ENCODE peak calls at places on chromosomes 13 and 19, in nine cellular contexts. One of them, this sample, is unnamed.

GRCh38 chr13:97068146-97068545 is 73.9 kb upstream of the OXGR1 start:
- DNase-seq in left ventricle myocardium inferior: no peak
- DNase-seq in AG09319: no peak
- DNase-seq in PC-9: no peak
- DNase-seq in fibroblast of pulmonary artery: no peak
- DNase-seq in GM13976: no peak
- DNase-seq in thoracic aorta: no peak
- DNase-seq in Peyer's patch: no peak
- DNase-seq in right lobe of liver: no peak
- DNase-seq in this sample: no peak

GRCh38 chr13:105276571-105276970 is 1258.9 kb downstream of the EFNB2 start:
- DNase-seq in GM13976: no peak
- DNase-seq in PC-9: no peak
- DNase-seq in fibroblast of pulmonary artery: no peak
- DNase-seq in left ventricle myocardium inferior: no peak
- DNase-seq in Peyer's patch: no peak
- DNase-seq in AG09319: no peak
- DNase-seq in right lobe of liver: no peak
- DNase-seq in thoracic aorta: no peak
- DNase-seq in this sample: no peak

GRCh38 chr19:12828494-12828893 is 5.9 kb downstream of the RTBDN start:
- DNase-seq in AG09319: no peak
- DNase-seq in thoracic aorta: no peak
- DNase-seq in fibroblast of pulmonary artery: peak
- DNase-seq in GM13976: peak
- DNase-seq in PC-9: no peak
- DNase-seq in Peyer's patch: peak
- DNase-seq in right lobe of liver: peak
- DNase-seq in left ventricle myocardium inferior: no peak
- DNase-seq in this sample: no peak

GRCh38 chr13:91368676-91369425 is 21.4 kb downstream of the MIR17HG start:
- DNase-seq in left ventricle myocardium inferior: no peak
- DNase-seq in PC-9: no peak
- DNase-seq in thoracic aorta: no peak
- DNase-seq in right lobe of liver: no peak
- DNase-seq in AG09319: no peak
- DNase-seq in Peyer's patch: no peak
- DNase-seq in fibroblast of pulmonary artery: peak
- DNase-seq in GM13976: no peak
- DNase-seq in this sample: no peak

GRCh38 chr19:45123440-45123850 is 30.5 kb downstream of the PPP1R37 start:
- DNase-seq in GM13976: no peak
- DNase-seq in Peyer's patch: no peak
- DNase-seq in AG09319: no peak
- DNase-seq in fibroblast of pulmonary artery: no peak
- DNase-seq in thoracic aorta: no peak
- DNase-seq in right lobe of liver: no peak
- DNase-seq in left ventricle myocardium inferior: no peak
- DNase-seq in PC-9: peak
- DNase-seq in this sample: no peak

GRCh38 chr19:44741841-44742352 is 6.6 kb upstream of the BCL3 start:
- DNase-seq in Peyer's patch: peak
- DNase-seq in fibroblast of pulmonary artery: peak
- DNase-seq in GM13976: no peak
- DNase-seq in left ventricle myocardium inferior: peak
- DNase-seq in thoracic aorta: peak
- DNase-seq in AG09319: peak
- DNase-seq in PC-9: peak
- DNase-seq in right lobe of liver: peak
- DNase-seq in this sample: no peak

GRCh38 chr19:43300876-43301765 is 31.8 kb upstream of the PSG9 start:
- DNase-seq in AG09319: no peak
- DNase-seq in Peyer's patch: no peak
- DNase-seq in PC-9: peak
- DNase-seq in fibroblast of pulmonary artery: no peak
- DNase-seq in GM13976: no peak
- DNase-seq in left ventricle myocardium inferior: no peak
- DNase-seq in thoracic aorta: no peak
- DNase-seq in right lobe of liver: no peak
- DNase-seq in this sample: no peak

GRCh38 chr13:42574435-42575311 is 721 bp downstream of the TNFSF11 start:
- DNase-seq in fibroblast of pulmonary artery: no peak
- DNase-seq in Peyer's patch: peak
- DNase-seq in right lobe of liver: no peak
- DNase-seq in GM13976: peak
- DNase-seq in AG09319: no peak
- DNase-seq in thoracic aorta: no peak
- DNase-seq in left ventricle myocardium inferior: no peak
- DNase-seq in PC-9: no peak
- DNase-seq in this sample: no peak

GRCh38 chr13:96299235-96299634 is 209.3 kb downstream of the HS6ST3 start:
- DNase-seq in Peyer's patch: no peak
- DNase-seq in GM13976: no peak
- DNase-seq in AG09319: no peak
- DNase-seq in right lobe of liver: no peak
- DNase-seq in PC-9: no peak
- DNase-seq in thoracic aorta: no peak
- DNase-seq in fibroblast of pulmonary artery: no peak
- DNase-seq in left ventricle myocardium inferior: no peak
- DNase-seq in this sample: no peak

GRCh38 chr13:113538689-113539058 is 45.9 kb upstream of the TFDP1 start:
- DNase-seq in right lobe of liver: no peak
- DNase-seq in GM13976: no peak
- DNase-seq in Peyer's patch: peak
- DNase-seq in PC-9: no peak
- DNase-seq in fibroblast of pulmonary artery: no peak
- DNase-seq in AG09319: no peak
- DNase-seq in thoracic aorta: no peak
- DNase-seq in left ventricle myocardium inferior: no peak
- DNase-seq in this sample: no peak

GRCh38 chr19:49552749-49553148 is 24.9 kb downstream of the RCN3 start:
- DNase-seq in left ventricle myocardium inferior: no peak
- DNase-seq in PC-9: no peak
- DNase-seq in right lobe of liver: no peak
- DNase-seq in AG09319: no peak
- DNase-seq in thoracic aorta: no peak
- DNase-seq in GM13976: no peak
- DNase-seq in fibroblast of pulmonary artery: no peak
- DNase-seq in Peyer's patch: no peak
- DNase-seq in this sample: no peak

GRCh38 chr13:69683921-69684663 is 423.5 kb upstream of the ATXN8OS start:
- DNase-seq in fibroblast of pulmonary artery: no peak
- DNase-seq in thoracic aorta: no peak
- DNase-seq in AG09319: no peak
- DNase-seq in PC-9: no peak
- DNase-seq in Peyer's patch: no peak
- DNase-seq in left ventricle myocardium inferior: no peak
- DNase-seq in GM13976: no peak
- DNase-seq in right lobe of liver: no peak
- DNase-seq in this sample: no peak

DNA sequence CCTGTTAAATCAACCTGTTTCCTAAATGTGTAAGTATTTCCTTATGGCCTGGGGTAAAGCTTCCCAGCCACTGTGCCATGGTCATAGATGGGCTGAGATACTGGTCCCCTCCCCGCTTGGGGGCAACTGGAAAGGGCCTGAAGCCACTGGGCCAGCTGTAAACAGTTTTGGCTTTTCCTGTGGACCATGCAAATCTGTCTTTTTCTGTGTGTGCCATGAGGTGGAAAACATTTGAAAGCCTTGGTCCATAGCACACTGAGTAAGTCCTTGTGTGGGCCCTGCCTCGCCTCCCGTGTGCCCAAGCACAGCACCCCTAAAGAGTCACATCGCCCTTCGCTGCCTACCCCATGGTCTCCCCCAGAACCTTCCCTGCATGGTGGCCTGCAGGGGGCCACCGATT is 52.3 kb upstream of the GPR183 start:
- DNase-seq in PC-9: no peak
- DNase-seq in right lobe of liver: no peak
- DNase-seq in AG09319: no peak
- DNase-seq in GM13976: no peak
- DNase-seq in Peyer's patch: no peak
- DNase-seq in thoracic aorta: no peak
- DNase-seq in left ventricle myocardium inferior: no peak
- DNase-seq in fibroblast of pulmonary artery: no peak
- DNase-seq in this sample: no peak
- TF ChIP-seq CTCF in PC-9: no peak
- TF ChIP-seq CTCF in right lobe of liver: no peak
- TF ChIP-seq CTCF in AG09319: no peak
- TF ChIP-seq CTCF in GM13976: no peak
- TF ChIP-seq CTCF in Peyer's patch: no peak
- TF ChIP-seq CTCF in thoracic aorta: no peak
- TF ChIP-seq CTCF in left ventricle myocardium inferior: no peak
- TF ChIP-seq CTCF in fibroblast of pulmonary artery: no peak
- TF ChIP-seq CTCF in this sample: no peak

GRCh38 chr19:29084266-29084665 is 128.7 kb downstream of the UQCRFS1 start:
- DNase-seq in Peyer's patch: no peak
- DNase-seq in right lobe of liver: no peak
- DNase-seq in PC-9: no peak
- DNase-seq in fibroblast of pulmonary artery: no peak
- DNase-seq in AG09319: no peak
- DNase-seq in thoracic aorta: no peak
- DNase-seq in GM13976: no peak
- DNase-seq in left ventricle myocardium inferior: no peak
- DNase-seq in this sample: no peak
- TF ChIP-seq CTCF in Peyer's patch: no peak
- TF ChIP-seq CTCF in right lobe of liver: no peak
- TF ChIP-seq CTCF in PC-9: peak
- TF ChIP-seq CTCF in fibroblast of pulmonary artery: no peak
- TF ChIP-seq CTCF in AG09319: peak
- TF ChIP-seq CTCF in thoracic aorta: no peak
- TF ChIP-seq CTCF in GM13976: no peak
- TF ChIP-seq CTCF in left ventricle myocardium inferior: peak
- TF ChIP-seq CTCF in this sample: peak

GRCh38 chr19:53908106-53908932 is 759 bp upstream of the CACNG7 start:
- DNase-seq in left ventricle myocardium inferior: no peak
- DNase-seq in PC-9: no peak
- DNase-seq in Peyer's patch: no peak
- DNase-seq in thoracic aorta: no peak
- DNase-seq in right lobe of liver: no peak
- DNase-seq in AG09319: no peak
- DNase-seq in fibroblast of pulmonary artery: peak
- DNase-seq in GM13976: peak
- DNase-seq in this sample: no peak
- TF ChIP-seq CTCF in left ventricle myocardium inferior: no peak
- TF ChIP-seq CTCF in PC-9: no peak
- TF ChIP-seq CTCF in Peyer's patch: no peak
- TF ChIP-seq CTCF in thoracic aorta: no peak
- TF ChIP-seq CTCF in right lobe of liver: no peak
- TF ChIP-seq CTCF in AG09319: no peak
- TF ChIP-seq CTCF in fibroblast of pulmonary artery: no peak
- TF ChIP-seq CTCF in GM13976: no peak
- TF ChIP-seq CTCF in this sample: no peak

DNA sequence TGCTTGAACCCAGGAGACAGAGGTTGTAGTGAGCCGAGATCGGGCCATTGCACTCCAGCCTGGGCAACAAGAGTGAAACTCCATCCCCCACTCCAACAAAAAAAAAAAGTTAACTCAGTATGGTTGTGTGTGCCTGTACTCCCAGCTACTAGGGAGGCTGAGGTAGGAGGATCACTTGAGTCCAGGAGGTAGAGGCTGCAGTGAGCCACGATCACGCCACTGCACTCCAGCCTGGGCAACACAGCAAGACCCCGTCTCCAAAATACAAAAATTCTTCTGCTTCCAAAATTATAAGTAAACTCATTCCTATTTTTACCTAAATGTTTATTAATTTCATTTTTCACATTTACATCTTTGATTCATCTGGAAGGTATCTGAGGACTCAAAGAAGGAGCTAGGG is 14.4 kb downstream of the PNMA8A start:
- DNase-seq in Peyer's patch: no peak
- DNase-seq in AG09319: no peak
- DNase-seq in left ventricle myocardium inferior: no peak
- DNase-seq in thoracic aorta: no peak
- DNase-seq in GM13976: no peak
- DNase-seq in right lobe of liver: no peak
- DNase-seq in fibroblast of pulmonary artery: no peak
- DNase-seq in PC-9: no peak
- DNase-seq in this sample: no peak
- TF ChIP-seq CTCF in Peyer's patch: no peak
- TF ChIP-seq CTCF in AG09319: no peak
- TF ChIP-seq CTCF in left ventricle myocardium inferior: no peak
- TF ChIP-seq CTCF in thoracic aorta: no peak
- TF ChIP-seq CTCF in GM13976: no peak
- TF ChIP-seq CTCF in right lobe of liver: no peak
- TF ChIP-seq CTCF in fibroblast of pulmonary artery: no peak
- TF ChIP-seq CTCF in PC-9: no peak
- TF ChIP-seq CTCF in this sample: no peak

GRCh38 chr19:31670931-31671330 is 321.7 kb upstream of the TSHZ3 start:
- DNase-seq in fibroblast of pulmonary artery: no peak
- DNase-seq in PC-9: no peak
- DNase-seq in left ventricle myocardium inferior: no peak
- DNase-seq in thoracic aorta: no peak
- DNase-seq in right lobe of liver: no peak
- DNase-seq in AG09319: no peak
- DNase-seq in GM13976: no peak
- DNase-seq in Peyer's patch: no peak
- DNase-seq in this sample: no peak

GRCh38 chr19:31678421-31678820 is 329.2 kb upstream of the TSHZ3 start:
- DNase-seq in fibroblast of pulmonary artery: no peak
- DNase-seq in Peyer's patch: no peak
- DNase-seq in PC-9: no peak
- DNase-seq in thoracic aorta: no peak
- DNase-seq in right lobe of liver: no peak
- DNase-seq in left ventricle myocardium inferior: no peak
- DNase-seq in GM13976: no peak
- DNase-seq in AG09319: no peak
- DNase-seq in this sample: no peak

GRCh38 chr19:31675187-31675913 is 326.1 kb upstream of the TSHZ3 start:
- DNase-seq in right lobe of liver: no peak
- DNase-seq in fibroblast of pulmonary artery: peak
- DNase-seq in AG09319: no peak
- DNase-seq in thoracic aorta: no peak
- DNase-seq in PC-9: no peak
- DNase-seq in Peyer's patch: no peak
- DNase-seq in left ventricle myocardium inferior: no peak
- DNase-seq in GM13976: no peak
- DNase-seq in this sample: no peak

GRCh38 chr19:31674503-31675186 is 325.4 kb upstream of the TSHZ3 start:
- DNase-seq in right lobe of liver: no peak
- DNase-seq in GM13976: no peak
- DNase-seq in PC-9: no peak
- DNase-seq in thoracic aorta: no peak
- DNase-seq in fibroblast of pulmonary artery: no peak
- DNase-seq in left ventricle myocardium inferior: no peak
- DNase-seq in Peyer's patch: no peak
- DNase-seq in AG09319: no peak
- DNase-seq in this sample: no peak

GRCh38 chr19:31676271-31677004 is 327.2 kb upstream of the TSHZ3 start:
- DNase-seq in PC-9: no peak
- DNase-seq in left ventricle myocardium inferior: no peak
- DNase-seq in Peyer's patch: no peak
- DNase-seq in right lobe of liver: no peak
- DNase-seq in AG09319: no peak
- DNase-seq in thoracic aorta: no peak
- DNase-seq in GM13976: no peak
- DNase-seq in fibroblast of pulmonary artery: no peak
- DNase-seq in this sample: no peak
- TF ChIP-seq CTCF in PC-9: peak
- TF ChIP-seq CTCF in left ventricle myocardium inferior: peak
- TF ChIP-seq CTCF in Peyer's patch: no peak
- TF ChIP-seq CTCF in right lobe of liver: no peak
- TF ChIP-seq CTCF in AG09319: no peak
- TF ChIP-seq CTCF in thoracic aorta: no peak
- TF ChIP-seq CTCF in GM13976: no peak
- TF ChIP-seq CTCF in fibroblast of pulmonary artery: no peak
- TF ChIP-seq CTCF in this sample: peak

GRCh38 chr13:63085851-63086250 is 1670.2 kb upstream of the PCDH20 start:
- DNase-seq in GM13976: no peak
- DNase-seq in thoracic aorta: no peak
- DNase-seq in right lobe of liver: no peak
- DNase-seq in fibroblast of pulmonary artery: no peak
- DNase-seq in AG09319: no peak
- DNase-seq in Peyer's patch: no peak
- DNase-seq in PC-9: no peak
- DNase-seq in left ventricle myocardium inferior: no peak
- DNase-seq in this sample: no peak
- TF ChIP-seq CTCF in GM13976: no peak
- TF ChIP-seq CTCF in thoracic aorta: no peak
- TF ChIP-seq CTCF in right lobe of liver: no peak
- TF ChIP-seq CTCF in fibroblast of pulmonary artery: no peak
- TF ChIP-seq CTCF in AG09319: no peak
- TF ChIP-seq CTCF in Peyer's patch: no peak
- TF ChIP-seq CTCF in PC-9: no peak
- TF ChIP-seq CTCF in left ventricle myocardium inferior: no peak
- TF ChIP-seq CTCF in this sample: no peak

This sample was measured in type B pancreatic cell.